ENCODE peak calls at places on chromosomes 11 and 22, in ten cellular contexts. U is stimulated activated naive CD4-positive, alpha-beta T cell; D is brain pericyte; S is fibroblast of pulmonary artery; E is EL; G is PC-3; Z is cardiac septum; P is IMR-90; N is fibroblast of gingiva; L is EH. I is an unnamed sample.

GRCh38 chr11:131692961-131693360 is 322.5 kb downstream of the NTM start:
- DNase-seq in N (no peak), P (no peak), E (no peak), D (no peak), S (no peak), Z (no peak), L (no peak), U (no peak), G (no peak), I (no peak)

GRCh38 chr11:72848846-72849466 is 34.7 kb downstream of the ATG16L2 start:
- DNase-seq in D (no peak), P (peak), G (peak), L (peak), N (no peak), S (peak), E (no peak), Z (no peak), U (peak), I (no peak)

GRCh38 chr11:67524480-67524808 is 1.2 kb upstream of the CABP2 start:
- DNase-seq in U (no peak), G (no peak), P (no peak), E (no peak), L (no peak), S (no peak), D (no peak), Z (no peak), N (no peak), I (no peak)

GRCh38 chr11:36352919-36353318 is 56.8 kb downstream of the PRR5L start:
- DNase-seq in S (no peak), D (no peak), G (no peak), P (no peak), N (no peak), Z (no peak), U (peak), L (no peak), E (no peak), I (no peak)

GRCh38 chr11:8022876-8023275 is 35.7 kb downstream of the EIF3F start:
- DNase-seq in E (no peak), P (no peak), Z (peak), S (no peak), U (no peak), D (no peak), L (no peak), N (no peak), G (no peak), I (no peak)

GRCh38 chr22:38959574-38959973 is 2.2 kb downstream of the APOBEC3A start:
- DNase-seq in Z (no peak), P (no peak), S (no peak), G (no peak), E (no peak), U (no peak), L (no peak), N (peak), D (no peak), I (no peak)

GRCh38 chr11:92376146-92376599 is 151.6 kb downstream of the FAT3 start:
- DNase-seq in P (peak), Z (no peak), L (peak), G (no peak), D (peak), S (peak), U (no peak), E (peak), N (no peak), I (peak)

GRCh38 chr22:22037740-22038139 is 55.2 kb upstream of the TOP3B start:
- DNase-seq in E (peak), P (peak), L (peak), N (no peak), G (peak), U (no peak), S (peak), D (no peak), Z (no peak), I (peak)

GRCh38 chr11:72927380-72927779 is 113.2 kb downstream of the ATG16L2 start:
- DNase-seq in L (no peak), P (no peak), N (no peak), D (no peak), Z (no peak), S (no peak), G (no peak), U (no peak), E (no peak), I (no peak)

GRCh38 chr11:75836422-75836821 is 21.4 kb downstream of the UVRAG start:
- DNase-seq in S (no peak), G (no peak), P (no peak), N (no peak), Z (no peak), U (no peak), L (no peak), E (no peak), D (no peak), I (no peak)

GRCh38 chr11:19951558-19952083 is 208.7 kb downstream of the DBX1 start:
- DNase-seq in E (peak), L (peak), G (peak), P (peak), N (peak), Z (no peak), S (peak), U (no peak), D (no peak), I (no peak)

GRCh38 chr22:35479359-35479758 is 61.3 kb upstream of the RASD2 start:
- DNase-seq in S (no peak), E (no peak), D (no peak), U (no peak), N (no peak), G (no peak), L (no peak), Z (no peak), P (no peak), I (no peak)

GRCh38 chr11:78188809-78189724 is at the start of gene USP35:
- DNase-seq in Z (no peak), U (no peak), D (no peak), G (no peak), N (no peak), E (no peak), P (no peak), S (no peak), L (no peak), I (no peak)

GRCh38 chr11:75478690-75479597 is 45.9 kb upstream of the KLHL35 start:
- DNase-seq in N (no peak), G (no peak), E (no peak), S (no peak), L (no peak), Z (no peak), D (no peak), P (no peak), U (no peak), I (no peak)

GRCh38 chr11:60891103-60891741 is 15.2 kb downstream of the PRPF19 start:
- DNase-seq in Z (no peak), U (no peak), E (no peak), L (no peak), D (no peak), S (peak), N (no peak), P (peak), G (no peak), I (peak)

GRCh38 chr11:2374456-2375201 is 2.5 kb upstream of the CD81 start:
- DNase-seq in S (no peak), P (no peak), E (no peak), N (no peak), G (no peak), D (no peak), L (no peak), Z (no peak), U (no peak), I (no peak)

I was measured in brain microvascular endothelial cell.